ENCODE peak calls at places on chromosomes 13 and 19, in eight cellular contexts. N is stimulated activated CD8-positive, alpha-beta memory T cell treated with anti-CD3 and anti-CD28 coated beads, Interleukin-2, amount 100 ng/mL, for 48 hours; L is B cell; U is breast epithelium; C is stimulated activated CD4-positive, alpha-beta T cell treated with anti-CD3 and anti-CD28 coated beads, Interleukin-4, amount 100 ng/mL, for 48 hours; H is heart right ventricle; I is ACHN; W is colonic mucosa. O is an unnamed sample.

GRCh38 chr19:3335431-3336350 is 30.7 kb upstream of the NFIC start:
- DNase-seq in N (no peak), L (no peak), U (no peak), C (no peak), H (peak; percentile 63), I (peak; percentile 28), W (peak; percentile 63), O (no peak)

GRCh38 chr19:48683349-48683748 is 10.5 kb upstream of the NTN5 start:
- DNase-seq in N (no peak), L (peak; percentile 52), U (no peak), C (peak; percentile 18), H (peak; percentile 62), I (no peak), W (no peak), O (no peak)

GRCh38 chr19:23943411-23943810 is 28.7 kb downstream of the ZNF726 start:
- DNase-seq in N (no peak), L (no peak), U (no peak), C (no peak), H (no peak), I (no peak), W (no peak), O (no peak)

GRCh38 chr19:7993560-7993959 is 11.9 kb downstream of the ELAVL1 start:
- DNase-seq in N (no peak), L (no peak), U (no peak), C (no peak), H (no peak), I (no peak), W (no peak), O (no peak)

GRCh38 chr19:23312515-23312914 is 62.3 kb upstream of the ZNF724 start:
- DNase-seq in N (no peak), L (no peak), U (no peak), C (no peak), H (no peak), I (no peak), W (no peak), O (no peak)

GRCh38 chr19:38263696-38264485 is 482 bp upstream of the SPINT2 start:
- DNase-seq in N (peak; percentile 45), L (peak; percentile 95), U (no peak), C (peak; percentile 76), H (no peak), I (peak; percentile 51), W (peak; percentile 94), O (peak; percentile 58)

GRCh38 chr13:97253581-97254293 is 31.6 kb downstream of the MBNL2 start:
- DNase-seq in N (no peak), L (no peak), U (no peak), C (no peak), H (no peak), I (no peak), W (no peak), O (no peak)

GRCh38 chr19:2150794-2151338 is 500 bp downstream of the AP3D1 start:
- DNase-seq in N (no peak), L (no peak), U (no peak), C (no peak), H (peak; percentile 34), I (peak; percentile 4), W (peak; percentile 33), O (no peak)

GRCh38 chr13:81148822-81149221 is 807.9 kb upstream of the SPRY2 start:
- DNase-seq in N (no peak), L (no peak), U (no peak), C (no peak), H (no peak), I (no peak), W (no peak), O (no peak)

GRCh38 chr13:37647038-37647650 is 48.6 kb upstream of the POSTN start:
- DNase-seq in N (no peak), L (no peak), U (no peak), C (no peak), H (no peak), I (no peak), W (no peak), O (no peak)

GRCh38 chr13:85806553-85807175 is 7.4 kb upstream of the SLITRK6 start:
- DNase-seq in N (no peak), L (no peak), U (no peak), C (no peak), H (no peak), I (peak; percentile 56), W (no peak), O (no peak)

GRCh38 chr19:6753178-6754031 is 13.8 kb downstream of the SH2D3A start:
- DNase-seq in N (peak; percentile 76), L (peak; percentile 94), U (no peak), C (peak; percentile 90), H (peak; percentile 80), I (peak; percentile 82), W (peak; percentile 94), O (peak; percentile 64)

GRCh38 chr19:12899891-12900518 is 9.0 kb downstream of the GCDH start:
- DNase-seq in N (peak; percentile 41), L (no peak), U (no peak), C (no peak), H (no peak), I (no peak), W (no peak), O (no peak)

GRCh38 chr13:44140146-44140545 is 233.5 kb upstream of the SERP2 start:
- DNase-seq in N (no peak), L (no peak), U (no peak), C (no peak), H (no peak), I (no peak), W (peak; percentile 76), O (no peak)

GRCh38 chr13:21638319-21639282 is 32.3 kb upstream of the FGF9 start:
- DNase-seq in N (no peak), L (peak; percentile 32), U (no peak), C (no peak), H (no peak), I (peak; percentile 25), W (peak; percentile 51), O (no peak)

GRCh38 chr13:47303626-47304025 is 406.8 kb upstream of the HTR2A start:
- DNase-seq in N (no peak), L (no peak), U (no peak), C (no peak), H (no peak), I (no peak), W (no peak), O (no peak)

GRCh38 chr19:43797118-43797517 is 5.1 kb downstream of the LYPD5 start:
- DNase-seq in N (no peak), L (no peak), U (no peak), C (no peak), H (no peak), I (no peak), W (no peak), O (no peak)

GRCh38 chr19:7605490-7606222 is 10.0 kb downstream of the CAMSAP3 start:
- DNase-seq in N (peak; percentile 15), L (peak; percentile 42), U (no peak), C (peak; percentile 40), H (no peak), I (peak; percentile 12), W (peak; percentile 18), O (no peak)

GRCh38 chr13:101941095-101941777 is 460.6 kb downstream of the FGF14 start:
- DNase-seq in N (no peak), L (no peak), U (no peak), C (no peak), H (no peak), I (peak; percentile 13), W (no peak), O (no peak)

GRCh38 chr19:14731200-14731599 is 41.4 kb downstream of the ZNF333 start:
- DNase-seq in N (no peak), L (no peak), U (no peak), C (no peak), H (no peak), I (no peak), W (no peak), O (no peak)

GRCh38 chr13:28117689-28118377 is 17.5 kb upstream of the FLT3 start:
- DNase-seq in N (no peak), L (no peak), U (no peak), C (no peak), H (peak; percentile 73), I (no peak), W (peak; percentile 59), O (no peak)

GRCh38 chr19:17869114-17869608 is 2.6 kb upstream of the SLC5A5 start:
- DNase-seq in N (no peak), L (no peak), U (no peak), C (no peak), H (no peak), I (no peak), W (no peak), O (no peak)

GRCh38 chr19:50705422-50706019 is 14.1 kb downstream of the SHANK1 start:
- DNase-seq in N (no peak), L (peak; percentile 66), U (no peak), C (no peak), H (no peak), I (peak; percentile 68), W (no peak), O (no peak)

GRCh38 chr19:37930416-37930815 is 23.4 kb downstream of the SIPA1L3 start:
- DNase-seq in N (no peak), L (no peak), U (no peak), C (no peak), H (no peak), I (peak; percentile 46), W (no peak), O (no peak)

GRCh38 chr13:99341969-99342722 is 34.9 kb upstream of the GPR183 start:
- DNase-seq in N (no peak), L (no peak), U (no peak), C (no peak), H (no peak), I (no peak), W (no peak), O (no peak)

GRCh38 chr13:26058704-26059103 is 6.9 kb upstream of the SHISA2 start:
- DNase-seq in N (no peak), L (no peak), U (no peak), C (no peak), H (no peak), I (no peak), W (no peak), O (no peak)

GRCh38 chr13:106609116-106609515 is 41.2 kb upstream of the ARGLU1 start:
- DNase-seq in N (no peak), L (no peak), U (no peak), C (no peak), H (no peak), I (no peak), W (no peak), O (no peak)

GRCh38 chr13:51222510-51223283 is 499 bp downstream of the FAM124A start:
- DNase-seq in N (no peak), L (no peak), U (no peak), C (no peak), H (no peak), I (peak; percentile 4), W (no peak), O (no peak)

O was measured in activated T-helper 9 cell treated with anti-CD3 and anti-CD28 coated beads, Interleukin-2, amount 50 U/mL, for 16 hours.